ENCODE peak calls at places on chromosomes 11 and 22, in five cellular contexts. L, Y, N, G and I are unnamed samples.
A peak's percentile ranks its signal among the peaks of the same experiment; 100 is the strongest.

GRCh38 chr11:36890280-36890679 is 292.2 kb upstream of the RAG2 start:
- DNase-seq in G (no peak), L (no peak), N (no peak), Y (no peak), I (no peak)

GRCh38 chr11:33237039-33237597 is 20.1 kb upstream of the HIPK3 start:
- DNase-seq in Y (no peak), G (no peak), N (no peak), L (no peak), I (no peak)

GRCh38 chr11:47254381-47254780 is 3.4 kb upstream of the NR1H3 start:
- DNase-seq in L (no peak), G (no peak), N (no peak), Y (no peak), I (peak; percentile 42)

GRCh38 chr11:82989628-82990404 is 81.9 kb downstream of the RAB30 start:
- DNase-seq in Y (no peak), G (peak; percentile 44), N (no peak), L (no peak), I (no peak)

GRCh38 chr11:92960886-92961285 is 8.6 kb upstream of the MTNR1B start:
- DNase-seq in N (no peak), G (no peak), Y (no peak), L (no peak), I (no peak)

GRCh38 chr11:43358308-43358669 is 431 bp upstream of the TTC17 start:
- DNase-seq in G (no peak), N (no peak), L (no peak), Y (no peak), I (no peak)

GRCh38 chr11:85951049-85951405 is 95.8 kb downstream of the CCDC83 start:
- DNase-seq in L (no peak), N (no peak), G (no peak), Y (no peak), I (no peak)

GRCh38 chr11:28697920-28698827 is 590.0 kb downstream of the METTL15 start:
- DNase-seq in Y (peak; percentile 46), N (no peak), G (peak; percentile 19), L (no peak), I (no peak)

GRCh38 chr11:69215216-69215615 is 59.5 kb downstream of the SMIM38 start:
- DNase-seq in G (no peak), L (no peak), Y (no peak), N (no peak), I (no peak)

GRCh38 chr11:13463779-13464290 is 813 bp upstream of the BTBD10 start:
- DNase-seq in G (no peak), N (no peak), L (no peak), Y (no peak), I (no peak)

GRCh38 chr22:48980409-48980808 is 847.3 kb downstream of the BRD1 start:
- DNase-seq in G (no peak), L (no peak), N (no peak), Y (no peak), I (no peak)

GRCh38 chr11:110435780-110436717 is 6.3 kb downstream of the FDX1 start:
- DNase-seq in G (no peak), L (no peak), N (no peak), Y (no peak), I (no peak)

GRCh38 chr22:27135582-27135981 is 478.2 kb downstream of the MIAT start:
- DNase-seq in L (no peak), N (no peak), Y (no peak), G (no peak), I (no peak)